ENCODE peak calls at places on chromosomes 1 and 21, in seven cellular contexts. F, P, J, U, L, Z and K are unnamed samples.
A peak's percentile ranks its signal among the peaks of the same experiment; 100 is the strongest.

GRCh38 chr1:57061369-57061768 is 95.6 kb upstream of the C8B start:
- DNase-seq in F (peak; percentile 19), P (peak; percentile 30), J (peak; percentile 10), U (no peak), L (no peak), Z (no peak), K (no peak)

GRCh38 chr1:165375623-165376022 is 19.1 kb upstream of the LMX1A start:
- DNase-seq in F (no peak), P (no peak), J (no peak), U (no peak), L (no peak), Z (no peak), K (no peak)

GRCh38 chr21:41168391-41169257 is 664 bp downstream of the BACE2 start:
- DNase-seq in F (peak; percentile 45), P (peak; percentile 56), J (peak; percentile 68), U (peak; percentile 63), L (peak; percentile 42), Z (peak; percentile 27), K (peak; percentile 62)

GRCh38 chr1:25614466-25615171 is 2.0 kb upstream of the MAN1C1 start:
- DNase-seq in F (no peak), P (no peak), J (no peak), U (no peak), L (no peak), Z (no peak), K (no peak)

GRCh38 chr1:46612937-46613660 is 3.5 kb downstream of the MOB3C start:
- DNase-seq in F (no peak), P (no peak), J (no peak), U (no peak), L (peak; percentile 31), Z (no peak), K (no peak)

GRCh38 chr1:204870165-204870912 is at the start of gene NFASC:
- DNase-seq in F (no peak), P (no peak), J (no peak), U (no peak), L (no peak), Z (no peak), K (no peak)

GRCh38 chr1:29601021-29601420 is 364.7 kb downstream of the PTPRU start:
- DNase-seq in F (no peak), P (no peak), J (no peak), U (no peak), L (no peak), Z (no peak), K (no peak)

GRCh38 chr1:50109647-50110075 is 941 bp downstream of the ELAVL4 start:
- DNase-seq in F (no peak), P (no peak), J (no peak), U (no peak), L (no peak), Z (no peak), K (no peak)

GRCh38 chr1:184912392-184912791 is 61.9 kb downstream of the NIBAN1 start:
- DNase-seq in F (no peak), P (no peak), J (no peak), U (no peak), L (no peak), Z (no peak), K (no peak)

GRCh38 chr1:23692308-23692871 is 784 bp downstream of the RPL11 start:
- DNase-seq in F (no peak), P (no peak), J (no peak), U (no peak), L (no peak), Z (peak; percentile 31), K (no peak)

GRCh38 chr1:110466646-110467280 is 15.8 kb downstream of the PROK1 start:
- DNase-seq in F (no peak), P (no peak), J (no peak), U (no peak), L (no peak), Z (no peak), K (no peak)

GRCh38 chr1:177585492-177586220 is 384.2 kb downstream of the SEC16B start:
- DNase-seq in F (no peak), P (peak; percentile 54), J (no peak), U (peak; percentile 57), L (no peak), Z (no peak), K (peak; percentile 5)

GRCh38 chr1:18707696-18708257 is 77.1 kb downstream of the PAX7 start:
- DNase-seq in F (no peak), P (no peak), J (no peak), U (no peak), L (no peak), Z (no peak), K (no peak)

DNA sequence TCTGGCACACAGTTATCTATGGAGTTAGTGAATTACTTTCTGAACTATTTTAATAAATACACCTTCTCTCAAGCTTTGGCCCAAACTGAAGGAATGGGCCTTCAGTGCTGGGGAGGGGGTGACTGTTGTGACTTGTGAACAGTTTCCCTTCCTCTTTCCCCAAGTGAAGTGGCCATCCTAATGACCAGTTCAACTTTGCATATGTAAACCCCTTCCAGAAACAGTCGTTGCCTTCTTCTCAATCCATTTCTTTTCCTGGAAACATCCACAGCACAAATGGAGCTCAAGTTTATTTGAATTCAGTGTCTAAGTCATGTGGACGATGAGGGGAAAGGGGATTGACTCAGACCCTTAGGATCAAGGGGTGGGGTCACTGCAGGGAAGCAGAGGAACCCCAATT is 1.3 kb upstream of the INPP5B start:
- DNase-seq in F (no peak), P (no peak), J (no peak), U (no peak), L (no peak), Z (no peak), K (no peak)
- H3K4me3 ChIP-seq in F (no peak overlapping the region), P (no peak overlapping the region), J (no peak overlapping the region), U (no peak overlapping the region), L (no peak overlapping the region), Z (no peak overlapping the region), K (no peak overlapping the region)

DNA sequence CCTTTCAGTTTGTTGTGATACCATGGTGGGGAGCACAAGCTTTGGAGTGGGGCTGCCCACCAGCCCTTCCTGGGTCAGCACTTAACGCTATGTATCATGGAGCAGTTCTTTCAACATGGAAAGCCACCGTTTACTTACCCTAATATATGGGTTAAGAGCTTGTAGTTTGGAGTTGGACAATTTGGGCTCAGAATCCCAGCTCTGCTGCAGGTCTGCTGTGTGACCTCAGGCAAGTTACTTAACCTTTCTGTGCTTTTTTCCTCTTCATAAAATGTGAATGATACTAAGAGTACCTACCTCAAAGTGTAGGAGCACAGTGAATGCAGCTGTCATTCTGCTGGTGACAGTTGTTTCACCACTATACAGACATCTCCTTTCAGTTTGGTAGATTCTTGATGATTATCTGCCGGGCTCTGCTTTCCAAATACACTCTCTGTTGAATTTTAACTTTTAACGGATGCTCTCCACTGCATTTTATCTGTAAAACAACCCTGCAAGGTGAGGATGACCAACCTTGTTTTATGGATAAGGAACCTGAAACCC is 23.8 kb downstream of the ALPL start:
- DNase-seq in F (no peak), P (no peak), J (no peak), U (no peak), L (no peak), Z (no peak), K (no peak)
- TF ChIP-seq CTCF in F (no peak), P (no peak), J (no peak), U (no peak), L (no peak), Z (no peak), K (no peak)

GRCh38 chr1:15412488-15412800 is 2.8 kb downstream of the EFHD2 start:
- DNase-seq in F (no peak), P (no peak), J (no peak), U (no peak), L (no peak), Z (no peak), K (no peak)

GRCh38 chr1:15410884-15411245 is 1.2 kb downstream of the EFHD2 start:
- DNase-seq in F (no peak), P (no peak), J (no peak), U (no peak), L (no peak), Z (no peak), K (no peak)

GRCh38 chr1:15412843-15413242 is 3.2 kb downstream of the EFHD2 start:
- DNase-seq in F (no peak), P (peak; percentile 81), J (no peak), U (no peak), L (no peak), Z (no peak), K (no peak)

GRCh38 chr1:15410223-15410883 is 665 bp downstream of the EFHD2 start:
- DNase-seq in F (no peak), P (no peak), J (no peak), U (no peak), L (no peak), Z (no peak), K (no peak)

GRCh38 chr1:15411593-15412487 is 2.2 kb downstream of the EFHD2 start:
- DNase-seq in F (no peak), P (peak; percentile 65), J (peak; percentile 47), U (no peak), L (peak; percentile 56), Z (no peak), K (no peak)
- H3K4me3 ChIP-seq in F (peak overlapping the region; percentile 83), P (peak overlapping the region; percentile 84), J (peak overlapping the region; percentile 99), U (peak overlapping the region; percentile 96), L (peak overlapping the region; percentile 95), Z (no peak overlapping the region), K (peak overlapping the region; percentile 84)

DNA sequence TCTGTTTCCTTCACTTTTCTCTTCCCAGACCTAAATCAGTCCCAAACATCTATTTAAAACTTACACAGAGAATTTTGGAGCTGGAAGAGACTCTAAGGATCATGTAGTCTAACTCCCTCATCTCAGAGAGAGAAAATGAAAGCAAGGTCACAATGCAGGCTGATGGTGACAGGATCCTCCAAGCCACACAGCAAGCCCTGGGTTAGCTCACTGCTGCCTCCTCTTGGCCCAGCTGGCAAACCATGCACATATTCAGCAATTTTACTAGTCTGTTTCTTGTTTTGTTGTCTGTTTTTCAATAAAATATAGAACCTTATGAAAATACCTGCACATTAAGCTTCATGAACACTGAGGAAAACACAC is 27.7 kb upstream of the LY9 start:
- DNase-seq in F (peak; percentile 38), P (peak; percentile 58), J (no peak), U (no peak), L (peak; percentile 27), Z (peak; percentile 95), K (no peak)
- TF ChIP-seq CTCF in F (no peak), P (peak; percentile 22), J (peak; percentile 15), U (no peak), L (peak; percentile 42), Z (peak; percentile 99), K (no peak)

DNA sequence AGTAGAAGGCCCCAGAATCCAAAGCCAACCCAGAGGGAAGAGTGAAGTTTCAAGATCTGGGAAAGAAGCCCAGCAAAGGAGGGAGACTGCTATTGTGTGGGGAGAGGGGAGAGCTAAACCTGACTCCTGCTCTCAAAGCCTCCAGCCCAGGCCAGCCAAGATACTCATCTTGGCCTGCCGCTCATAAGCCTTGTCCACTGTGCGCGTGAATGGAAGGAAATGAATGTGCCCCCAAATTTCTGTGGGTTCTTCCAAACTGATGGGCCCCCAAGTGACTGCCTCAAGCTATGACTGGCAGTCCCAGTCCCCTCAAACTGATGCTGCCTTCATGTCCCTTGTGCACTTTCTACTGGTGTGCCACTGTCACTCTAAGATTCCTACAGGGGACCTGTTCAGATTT is 2.0 kb downstream of the PLXNA2 start:
- DNase-seq in F (no peak), P (no peak), J (no peak), U (no peak), L (no peak), Z (no peak), K (no peak)
- H3K4me3 ChIP-seq in F (peak overlapping the region; percentile 98), P (peak overlapping the region; percentile 83), J (no peak overlapping the region), U (peak overlapping the region; percentile 86), L (peak overlapping the region; percentile 94), Z (no peak overlapping the region), K (peak overlapping the region; percentile 77)

GRCh38 chr1:156961709-156962108 is 41.3 kb downstream of the LRRC71 start:
- DNase-seq in F (no peak), P (no peak), J (no peak), U (no peak), L (no peak), Z (peak; percentile 47), K (no peak)
- TF ChIP-seq CTCF in F (no peak), P (no peak), J (no peak), U (no peak), L (no peak), Z (peak; percentile 55), K (peak; percentile 25)